ENCODE peak calls at places on chromosomes 16 and 17, in five cellular contexts. One of them, this sample, is unnamed. For H3K36me3, the result is how much of the 10 kb centered on the place peaks cover.

GRCh38 chr16:85798901-85799496 is 345 bp downstream of the EMC8 start:
- DNase-seq in stomach: no peak
- DNase-seq in MM.1S: no peak
- DNase-seq in IMR-90: peak
- DNase-seq in psoas muscle: no peak
- DNase-seq in this sample: no peak

GRCh38 chr16:46908540-46909372 is 24.6 kb downstream of the GPT2 start:
- DNase-seq in MM.1S: peak
- DNase-seq in psoas muscle: no peak
- DNase-seq in IMR-90: peak
- DNase-seq in stomach: peak
- DNase-seq in this sample: peak

GRCh38 chr16:59170065-59170712 is 436.1 kb upstream of the GOT2 start:
- DNase-seq in stomach: no peak
- DNase-seq in MM.1S: no peak
- DNase-seq in IMR-90: no peak
- DNase-seq in psoas muscle: no peak
- DNase-seq in this sample: no peak

GRCh38 chr17:3033248-3033640 is 30.2 kb downstream of the OR1D5 start:
- DNase-seq in MM.1S: no peak
- DNase-seq in stomach: no peak
- DNase-seq in psoas muscle: no peak
- DNase-seq in IMR-90: no peak
- DNase-seq in this sample: no peak

GRCh38 chr16:28845173-28846079 is 722 bp downstream of the TUFM start:
- DNase-seq in stomach: peak
- DNase-seq in psoas muscle: no peak
- DNase-seq in MM.1S: peak
- DNase-seq in IMR-90: peak
- DNase-seq in this sample: no peak

GRCh38 chr17:78933025-78933958 is 8.1 kb upstream of the TIMP2 start:
- DNase-seq in stomach: peak
- DNase-seq in IMR-90: peak
- DNase-seq in psoas muscle: peak
- DNase-seq in MM.1S: peak
- DNase-seq in this sample: peak

GRCh38 chr16:279531-279930 is 860 bp upstream of the ARHGDIG start:
- DNase-seq in MM.1S: no peak
- DNase-seq in psoas muscle: no peak
- DNase-seq in IMR-90: no peak
- DNase-seq in stomach: no peak
- DNase-seq in this sample: no peak

GRCh38 chr17:58538801-58539410 is 24.5 kb upstream of the MTMR4 start:
- DNase-seq in stomach: no peak
- DNase-seq in MM.1S: no peak
- DNase-seq in psoas muscle: no peak
- DNase-seq in IMR-90: no peak
- DNase-seq in this sample: no peak

GRCh38 chr16:27244363-27244755 is 24.2 kb downstream of the NSMCE1 start:
- DNase-seq in stomach: no peak
- DNase-seq in IMR-90: no peak
- DNase-seq in MM.1S: no peak
- DNase-seq in psoas muscle: no peak
- DNase-seq in this sample: no peak

GRCh38 chr16:68737730-68738590 is 868 bp downstream of the CDH1 start:
- DNase-seq in stomach: peak
- DNase-seq in psoas muscle: no peak
- DNase-seq in IMR-90: no peak
- DNase-seq in MM.1S: no peak
- DNase-seq in this sample: no peak

GRCh38 chr17:30173649-30174048 is 57.0 kb downstream of the NSRP1 start:
- DNase-seq in stomach: no peak
- DNase-seq in psoas muscle: no peak
- DNase-seq in MM.1S: peak
- DNase-seq in IMR-90: no peak
- DNase-seq in this sample: no peak

GRCh38 chr16:78317871-78318270 is 218.4 kb downstream of the WWOX start:
- DNase-seq in MM.1S: no peak
- DNase-seq in psoas muscle: no peak
- DNase-seq in IMR-90: no peak
- DNase-seq in stomach: no peak
- DNase-seq in this sample: no peak

GRCh38 chr17:29682987-29683386 is 60.3 kb upstream of the CORO6 start:
- DNase-seq in psoas muscle: no peak
- DNase-seq in IMR-90: no peak
- DNase-seq in stomach: no peak
- DNase-seq in MM.1S: no peak
- DNase-seq in this sample: no peak

GRCh38 chr16:28538733-28539596 is at the start of gene NUPR1:
- DNase-seq in psoas muscle: peak
- DNase-seq in IMR-90: peak
- DNase-seq in stomach: peak
- DNase-seq in MM.1S: no peak
- DNase-seq in this sample: no peak

GRCh38 chr17:66511125-66511524 is 208.7 kb downstream of the PRKCA start:
- DNase-seq in IMR-90: no peak
- DNase-seq in psoas muscle: no peak
- DNase-seq in MM.1S: no peak
- DNase-seq in stomach: no peak
- DNase-seq in this sample: no peak

GRCh38 chr16:66801320-66802105 is at the start of gene TERB1:
- DNase-seq in MM.1S: no peak
- DNase-seq in IMR-90: no peak
- DNase-seq in stomach: no peak
- DNase-seq in psoas muscle: no peak
- DNase-seq in this sample: no peak

GRCh38 chr17:57112994-57113393 is 27.9 kb downstream of the AKAP1 start:
- DNase-seq in MM.1S: no peak
- DNase-seq in IMR-90: no peak
- DNase-seq in psoas muscle: no peak
- DNase-seq in stomach: no peak
- DNase-seq in this sample: no peak

GRCh38 chr16:48591976-48592375 is 18.0 kb downstream of the N4BP1 start:
- DNase-seq in stomach: no peak
- DNase-seq in psoas muscle: no peak
- DNase-seq in IMR-90: no peak
- DNase-seq in MM.1S: no peak
- DNase-seq in this sample: no peak

GRCh38 chr17:44788139-44788538 is 29.4 kb downstream of the ADAM11 start:
- DNase-seq in stomach: no peak
- DNase-seq in IMR-90: peak
- DNase-seq in MM.1S: no peak
- DNase-seq in psoas muscle: no peak
- DNase-seq in this sample: no peak

GRCh38 chr16:19681637-19682036 is 36.4 kb downstream of the KNOP1 start:
- DNase-seq in MM.1S: no peak
- DNase-seq in stomach: no peak
- DNase-seq in psoas muscle: no peak
- DNase-seq in IMR-90: no peak
- DNase-seq in this sample: no peak

GRCh38 chr16:11191665-11192064 is 64.3 kb downstream of the SOCS1 start:
- DNase-seq in MM.1S: no peak
- DNase-seq in IMR-90: no peak
- DNase-seq in psoas muscle: no peak
- DNase-seq in stomach: no peak
- DNase-seq in this sample: no peak

GRCh38 chr17:7001562-7001961 is 5.7 kb downstream of the ALOX12 start:
- DNase-seq in stomach: no peak
- DNase-seq in psoas muscle: no peak
- DNase-seq in MM.1S: peak
- DNase-seq in IMR-90: no peak
- DNase-seq in this sample: peak

GRCh38 chr17:15185625-15185991 is 79.5 kb downstream of the PMP22 start:
- DNase-seq in IMR-90: peak
- DNase-seq in MM.1S: no peak
- DNase-seq in stomach: no peak
- DNase-seq in psoas muscle: no peak
- DNase-seq in this sample: no peak

GRCh38 chr16:88839745-88840588 is 16.8 kb downstream of the GALNS start:
- DNase-seq in MM.1S: no peak
- DNase-seq in psoas muscle: no peak
- DNase-seq in IMR-90: no peak
- DNase-seq in stomach: no peak
- DNase-seq in this sample: no peak

GRCh38 chr16:88840589-88841215 is 16.0 kb downstream of the GALNS start:
- DNase-seq in IMR-90: no peak
- DNase-seq in stomach: no peak
- DNase-seq in psoas muscle: no peak
- DNase-seq in MM.1S: no peak
- DNase-seq in this sample: no peak

GRCh38 chr16:88837806-88838205 is 18.9 kb downstream of the GALNS start:
- DNase-seq in IMR-90: no peak
- DNase-seq in stomach: no peak
- DNase-seq in MM.1S: no peak
- DNase-seq in psoas muscle: no peak
- DNase-seq in this sample: no peak

GRCh38 chr16:88838566-88838965 is 18.2 kb downstream of the GALNS start:
- DNase-seq in psoas muscle: no peak
- DNase-seq in IMR-90: no peak
- DNase-seq in stomach: no peak
- DNase-seq in MM.1S: no peak
- DNase-seq in this sample: no peak

DNA sequence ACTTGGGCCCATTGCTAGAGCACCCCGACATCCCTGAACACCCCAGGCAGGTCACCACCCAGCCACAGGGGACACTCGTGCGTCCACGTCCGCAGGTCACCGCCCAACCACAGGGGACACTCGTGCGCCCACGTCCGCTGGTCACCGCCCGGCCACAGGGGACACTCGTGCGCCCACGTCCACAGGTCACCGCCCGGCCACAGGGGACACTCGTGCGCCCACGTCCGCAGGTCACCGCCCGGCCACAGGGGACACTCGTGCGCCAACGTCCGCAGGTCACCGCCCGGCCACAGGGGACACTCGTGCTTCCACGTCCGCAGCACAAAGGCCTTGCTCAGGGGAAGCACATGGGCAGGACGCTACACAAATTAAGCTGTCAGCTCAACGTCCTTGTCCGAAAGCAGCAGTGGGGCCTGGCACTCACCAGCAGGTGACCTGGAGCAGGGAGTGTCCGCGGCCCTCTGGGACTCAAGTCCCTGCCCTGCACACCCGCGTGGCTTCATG is 17.7 kb downstream of the GALNS start:
- DNase-seq in stomach: no peak
- DNase-seq in MM.1S: no peak
- DNase-seq in IMR-90: no peak
- DNase-seq in psoas muscle: no peak
- DNase-seq in this sample: no peak
- TF ChIP-seq CTCF in stomach: no peak
- TF ChIP-seq CTCF in MM.1S: no peak
- TF ChIP-seq CTCF in IMR-90: no peak
- TF ChIP-seq CTCF in psoas muscle: no peak
- TF ChIP-seq CTCF in this sample: no peak

GRCh38 chr16:89983550-89983949 is 35.0 kb downstream of the DEF8 start:
- DNase-seq in stomach: no peak
- DNase-seq in psoas muscle: peak
- DNase-seq in MM.1S: no peak
- DNase-seq in IMR-90: no peak
- DNase-seq in this sample: no peak

GRCh38 chr16:89981414-89981813 is 32.9 kb downstream of the DEF8 start:
- DNase-seq in psoas muscle: no peak
- DNase-seq in stomach: no peak
- DNase-seq in MM.1S: no peak
- DNase-seq in IMR-90: no peak
- DNase-seq in this sample: no peak

GRCh38 chr16:89984215-89984614 is 35.0 kb downstream of the DBNDD1 start:
- DNase-seq in stomach: no peak
- DNase-seq in MM.1S: no peak
- DNase-seq in psoas muscle: no peak
- DNase-seq in IMR-90: no peak
- DNase-seq in this sample: no peak

GRCh38 chr16:89985219-89985618 is 34.0 kb downstream of the DBNDD1 start:
- DNase-seq in psoas muscle: peak
- DNase-seq in stomach: no peak
- DNase-seq in MM.1S: no peak
- DNase-seq in IMR-90: no peak
- DNase-seq in this sample: no peak

GRCh38 chr16:89982318-89982717 is 33.8 kb downstream of the DEF8 start:
- DNase-seq in stomach: no peak
- DNase-seq in psoas muscle: peak
- DNase-seq in IMR-90: no peak
- DNase-seq in MM.1S: no peak
- DNase-seq in this sample: no peak
- H3K36me3 ChIP-seq in stomach: half or more
- H3K36me3 ChIP-seq in psoas muscle: half or more
- H3K36me3 ChIP-seq in IMR-90: half or more
- H3K36me3 ChIP-seq in MM.1S: under half
- H3K36me3 ChIP-seq in this sample: under half

GRCh38 chr17:42740699-42741098 is 4.1 kb downstream of the EZH1 start:
- DNase-seq in IMR-90: no peak
- DNase-seq in stomach: no peak
- DNase-seq in psoas muscle: no peak
- DNase-seq in MM.1S: no peak
- DNase-seq in this sample: no peak

GRCh38 chr17:42748202-42748905 is 3.5 kb upstream of the EZH1 start:
- DNase-seq in stomach: no peak
- DNase-seq in MM.1S: no peak
- DNase-seq in psoas muscle: peak
- DNase-seq in IMR-90: no peak
- DNase-seq in this sample: no peak

GRCh38 chr17:42743595-42744282 is 1.1 kb downstream of the EZH1 start:
- DNase-seq in MM.1S: no peak
- DNase-seq in psoas muscle: no peak
- DNase-seq in stomach: no peak
- DNase-seq in IMR-90: no peak
- DNase-seq in this sample: no peak

GRCh38 chr17:42744806-42745617 is at the start of gene EZH1:
- DNase-seq in IMR-90: peak
- DNase-seq in stomach: peak
- DNase-seq in MM.1S: peak
- DNase-seq in psoas muscle: peak
- DNase-seq in this sample: peak

GRCh38 chr17:42744283-42744805 is 496 bp downstream of the EZH1 start:
- DNase-seq in MM.1S: peak
- DNase-seq in stomach: peak
- DNase-seq in psoas muscle: peak
- DNase-seq in IMR-90: peak
- DNase-seq in this sample: peak
- TF ChIP-seq CTCF in MM.1S: no peak
- TF ChIP-seq CTCF in stomach: no peak
- TF ChIP-seq CTCF in psoas muscle: no peak
- TF ChIP-seq CTCF in IMR-90: no peak
- TF ChIP-seq CTCF in this sample: no peak

GRCh38 chr16:89107209-89107582 is 13.5 kb downstream of the ACSF3 start:
- DNase-seq in IMR-90: no peak
- DNase-seq in psoas muscle: no peak
- DNase-seq in stomach: no peak
- DNase-seq in MM.1S: no peak
- DNase-seq in this sample: no peak

GRCh38 chr16:89104303-89104702 is 10.7 kb downstream of the ACSF3 start:
- DNase-seq in IMR-90: no peak
- DNase-seq in MM.1S: no peak
- DNase-seq in psoas muscle: no peak
- DNase-seq in stomach: no peak
- DNase-seq in this sample: no peak

GRCh38 chr16:89106533-89107208 is 13.0 kb downstream of the ACSF3 start:
- DNase-seq in psoas muscle: no peak
- DNase-seq in MM.1S: no peak
- DNase-seq in stomach: no peak
- DNase-seq in IMR-90: no peak
- DNase-seq in this sample: no peak

GRCh38 chr16:89104930-89105571 is 11.4 kb downstream of the ACSF3 start:
- DNase-seq in IMR-90: no peak
- DNase-seq in psoas muscle: peak
- DNase-seq in MM.1S: no peak
- DNase-seq in stomach: no peak
- DNase-seq in this sample: peak

GRCh38 chr16:89105599-89106151 is 12.0 kb downstream of the ACSF3 start:
- DNase-seq in psoas muscle: peak
- DNase-seq in MM.1S: no peak
- DNase-seq in IMR-90: no peak
- DNase-seq in stomach: no peak
- DNase-seq in this sample: no peak
- H3K36me3 ChIP-seq in psoas muscle: half or more
- H3K36me3 ChIP-seq in MM.1S: under half
- H3K36me3 ChIP-seq in IMR-90: half or more
- H3K36me3 ChIP-seq in stomach: half or more
- H3K36me3 ChIP-seq in this sample: half or more

This sample was measured in CD8-positive, alpha-beta T cell.